ENCODE peak calls at places on chromosomes 11 and 22, in six cellular contexts. One of them, this sample, is unnamed.

GRCh38 chr11:111526501-111526900 is 11.9 kb downstream of the HOATZ start:
- DNase-seq in fibroblast of mammary gland: peak; percentile 72
- DNase-seq in H9: no peak
- DNase-seq in WTC11: no peak
- DNase-seq in DND-41: no peak
- DNase-seq in astrocyte of the spinal cord: peak; percentile 72
- DNase-seq in this sample: no peak

GRCh38 chr11:44564198-44564597 is 1.3 kb upstream of the CD82 start:
- DNase-seq in fibroblast of mammary gland: peak; percentile 48
- DNase-seq in H9: no peak
- DNase-seq in WTC11: no peak
- DNase-seq in DND-41: no peak
- DNase-seq in astrocyte of the spinal cord: peak; percentile 38
- DNase-seq in this sample: no peak

GRCh38 chr11:101428918-101429317 is 154.9 kb downstream of the TRPC6 start:
- DNase-seq in fibroblast of mammary gland: peak; percentile 38
- DNase-seq in H9: peak; percentile 43
- DNase-seq in WTC11: no peak
- DNase-seq in DND-41: no peak
- DNase-seq in astrocyte of the spinal cord: no peak
- DNase-seq in this sample: no peak

GRCh38 chr11:12587333-12587997 is 86.8 kb upstream of the TEAD1 start:
- DNase-seq in fibroblast of mammary gland: peak; percentile 49
- DNase-seq in H9: peak; percentile 52
- DNase-seq in WTC11: no peak
- DNase-seq in DND-41: no peak
- DNase-seq in astrocyte of the spinal cord: peak; percentile 72
- DNase-seq in this sample: no peak

GRCh38 chr11:838441-839279 is 3.7 kb downstream of the POLR2L start:
- DNase-seq in fibroblast of mammary gland: no peak
- DNase-seq in H9: peak; percentile 72
- DNase-seq in WTC11: peak; percentile 56
- DNase-seq in DND-41: no peak
- DNase-seq in astrocyte of the spinal cord: no peak
- DNase-seq in this sample: no peak

GRCh38 chr22:27107824-27108223 is 450.4 kb downstream of the MIAT start:
- DNase-seq in fibroblast of mammary gland: peak; percentile 90
- DNase-seq in H9: no peak
- DNase-seq in WTC11: no peak
- DNase-seq in DND-41: no peak
- DNase-seq in astrocyte of the spinal cord: peak; percentile 91
- DNase-seq in this sample: peak; percentile 91

GRCh38 chr11:130431337-130431773 is 2.9 kb upstream of the ADAMTS8 start:
- DNase-seq in fibroblast of mammary gland: peak; percentile 75
- DNase-seq in H9: peak; percentile 88
- DNase-seq in WTC11: peak; percentile 97
- DNase-seq in DND-41: peak; percentile 74
- DNase-seq in astrocyte of the spinal cord: peak; percentile 66
- DNase-seq in this sample: peak; percentile 60

GRCh38 chr22:27778299-27779090 is 23.1 kb downstream of the MN1 start:
- DNase-seq in fibroblast of mammary gland: peak; percentile 27
- DNase-seq in H9: no peak
- DNase-seq in WTC11: no peak
- DNase-seq in DND-41: no peak
- DNase-seq in astrocyte of the spinal cord: no peak
- DNase-seq in this sample: no peak

GRCh38 chr11:36389811-36390210 is 93.7 kb downstream of the PRR5L start:
- DNase-seq in fibroblast of mammary gland: no peak
- DNase-seq in H9: no peak
- DNase-seq in WTC11: no peak
- DNase-seq in DND-41: no peak
- DNase-seq in astrocyte of the spinal cord: no peak
- DNase-seq in this sample: no peak

GRCh38 chr11:2814751-2815150 is 70.8 kb downstream of the CDKN1C start:
- DNase-seq in fibroblast of mammary gland: no peak
- DNase-seq in H9: no peak
- DNase-seq in WTC11: no peak
- DNase-seq in DND-41: no peak
- DNase-seq in astrocyte of the spinal cord: no peak
- DNase-seq in this sample: no peak

GRCh38 chr22:48957987-48958321 is 869.7 kb downstream of the BRD1 start:
- DNase-seq in fibroblast of mammary gland: no peak
- DNase-seq in H9: peak; percentile 4
- DNase-seq in WTC11: no peak
- DNase-seq in DND-41: no peak
- DNase-seq in astrocyte of the spinal cord: no peak
- DNase-seq in this sample: peak; percentile 25

GRCh38 chr22:30262917-30263741 is 3.5 kb downstream of the OSM start:
- DNase-seq in fibroblast of mammary gland: peak; percentile 53
- DNase-seq in H9: peak; percentile 86
- DNase-seq in WTC11: peak; percentile 94
- DNase-seq in DND-41: peak; percentile 90
- DNase-seq in astrocyte of the spinal cord: peak; percentile 56
- DNase-seq in this sample: peak; percentile 99

GRCh38 chr11:70074701-70075100 is 3.4 kb upstream of the ANO1 start:
- DNase-seq in fibroblast of mammary gland: no peak
- DNase-seq in H9: peak; percentile 12
- DNase-seq in WTC11: no peak
- DNase-seq in DND-41: no peak
- DNase-seq in astrocyte of the spinal cord: no peak
- DNase-seq in this sample: peak; percentile 40

GRCh38 chr11:96168623-96169022 is 174.4 kb downstream of the MAML2 start:
- DNase-seq in fibroblast of mammary gland: peak; percentile 96
- DNase-seq in H9: no peak
- DNase-seq in WTC11: no peak
- DNase-seq in DND-41: no peak
- DNase-seq in astrocyte of the spinal cord: peak; percentile 86
- DNase-seq in this sample: peak; percentile 69

GRCh38 chr11:130008326-130008725 is 5.7 kb upstream of the PRDM10 start:
- DNase-seq in fibroblast of mammary gland: no peak
- DNase-seq in H9: no peak
- DNase-seq in WTC11: no peak
- DNase-seq in DND-41: no peak
- DNase-seq in astrocyte of the spinal cord: no peak
- DNase-seq in this sample: no peak

GRCh38 chr11:80083561-80083960 is 642.7 kb upstream of the TENM4 start:
- DNase-seq in fibroblast of mammary gland: no peak
- DNase-seq in H9: no peak
- DNase-seq in WTC11: no peak
- DNase-seq in DND-41: no peak
- DNase-seq in astrocyte of the spinal cord: no peak
- DNase-seq in this sample: no peak

GRCh38 chr22:38481871-38482332 is 14.0 kb downstream of the KDELR3 start:
- DNase-seq in fibroblast of mammary gland: no peak
- DNase-seq in H9: no peak
- DNase-seq in WTC11: no peak
- DNase-seq in DND-41: no peak
- DNase-seq in astrocyte of the spinal cord: no peak
- DNase-seq in this sample: no peak

GRCh38 chr22:37747090-37747714 is 50.4 kb downstream of the TRIOBP start:
- DNase-seq in fibroblast of mammary gland: peak; percentile 71
- DNase-seq in H9: peak; percentile 59
- DNase-seq in WTC11: no peak
- DNase-seq in DND-41: no peak
- DNase-seq in astrocyte of the spinal cord: peak; percentile 31
- DNase-seq in this sample: no peak

GRCh38 chr11:13183094-13183825 is 94.3 kb upstream of the BMAL1 start:
- DNase-seq in fibroblast of mammary gland: peak; percentile 59
- DNase-seq in H9: no peak
- DNase-seq in WTC11: no peak
- DNase-seq in DND-41: peak; percentile 10
- DNase-seq in astrocyte of the spinal cord: peak; percentile 47
- DNase-seq in this sample: no peak

GRCh38 chr11:46827995-46828394 is 18.1 kb downstream of the CKAP5 start:
- DNase-seq in fibroblast of mammary gland: peak; percentile 27
- DNase-seq in H9: no peak
- DNase-seq in WTC11: no peak
- DNase-seq in DND-41: no peak
- DNase-seq in astrocyte of the spinal cord: peak; percentile 22
- DNase-seq in this sample: no peak

GRCh38 chr22:43697894-43698293 is 114.2 kb downstream of the EFCAB6 start:
- DNase-seq in fibroblast of mammary gland: no peak
- DNase-seq in H9: no peak
- DNase-seq in WTC11: no peak
- DNase-seq in DND-41: no peak
- DNase-seq in astrocyte of the spinal cord: no peak
- DNase-seq in this sample: no peak

GRCh38 chr11:44726278-44727113 is at the start of gene TSPAN18:
- DNase-seq in fibroblast of mammary gland: no peak
- DNase-seq in H9: peak; percentile 85
- DNase-seq in WTC11: peak; percentile 62
- DNase-seq in DND-41: no peak
- DNase-seq in astrocyte of the spinal cord: no peak
- DNase-seq in this sample: no peak

GRCh38 chr11:13210424-13210823 is 67.2 kb upstream of the BMAL1 start:
- DNase-seq in fibroblast of mammary gland: peak; percentile 84
- DNase-seq in H9: peak; percentile 79
- DNase-seq in WTC11: peak; percentile 62
- DNase-seq in DND-41: peak; percentile 30
- DNase-seq in astrocyte of the spinal cord: peak; percentile 81
- DNase-seq in this sample: no peak

GRCh38 chr11:78313181-78313788 is 104.3 kb downstream of the GAB2 start:
- DNase-seq in fibroblast of mammary gland: peak; percentile 94
- DNase-seq in H9: no peak
- DNase-seq in WTC11: no peak
- DNase-seq in DND-41: no peak
- DNase-seq in astrocyte of the spinal cord: peak; percentile 77
- DNase-seq in this sample: no peak

GRCh38 chr22:25057013-25057881 is 104.7 kb downstream of the KIAA1671 start:
- DNase-seq in fibroblast of mammary gland: peak; percentile 23
- DNase-seq in H9: peak; percentile 90
- DNase-seq in WTC11: peak; percentile 95
- DNase-seq in DND-41: peak; percentile 75
- DNase-seq in astrocyte of the spinal cord: peak; percentile 31
- DNase-seq in this sample: no peak

GRCh38 chr11:47177229-47177845 is 658 bp upstream of the ARFGAP2 start:
- DNase-seq in fibroblast of mammary gland: peak; percentile 83
- DNase-seq in H9: peak; percentile 74
- DNase-seq in WTC11: peak; percentile 60
- DNase-seq in DND-41: peak; percentile 72
- DNase-seq in astrocyte of the spinal cord: peak; percentile 74
- DNase-seq in this sample: peak; percentile 62

DNA sequence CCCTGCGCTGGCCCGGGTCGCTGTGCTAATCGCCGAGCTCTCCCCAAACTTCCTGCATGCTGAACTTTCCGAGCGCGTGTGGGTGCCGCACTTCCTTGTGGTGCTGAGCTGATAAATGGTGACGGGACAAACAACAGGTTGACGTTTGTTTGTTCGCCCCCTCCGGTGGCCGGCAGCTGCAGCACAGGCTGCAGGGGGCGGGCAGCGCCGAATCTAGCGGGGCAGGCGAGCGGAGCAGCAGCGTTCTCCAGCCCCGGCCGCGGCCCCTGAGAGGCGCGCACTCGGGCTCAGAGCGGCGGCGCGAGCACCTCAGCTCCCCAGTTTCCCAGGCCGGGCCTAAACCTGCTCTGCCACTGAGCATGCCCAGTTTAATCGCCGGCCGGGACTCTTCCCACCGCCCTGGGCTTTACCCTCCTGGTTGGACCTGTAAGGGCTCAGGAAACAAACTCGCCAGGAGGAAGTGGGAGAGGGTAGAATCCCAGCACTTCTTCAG is at the start of gene PDGFD:
- DNase-seq in fibroblast of mammary gland: peak; percentile 69
- DNase-seq in H9: peak; percentile 90
- DNase-seq in WTC11: peak; percentile 89
- DNase-seq in DND-41: no peak
- DNase-seq in astrocyte of the spinal cord: peak; percentile 59
- DNase-seq in this sample: no peak
- TF ChIP-seq CTCF in fibroblast of mammary gland: peak; percentile 28
- TF ChIP-seq CTCF in H9: peak; percentile 67
- TF ChIP-seq CTCF in WTC11: no peak
- TF ChIP-seq CTCF in DND-41: no peak
- TF ChIP-seq CTCF in astrocyte of the spinal cord: peak; percentile 47
- TF ChIP-seq CTCF in this sample: no peak

DNA sequence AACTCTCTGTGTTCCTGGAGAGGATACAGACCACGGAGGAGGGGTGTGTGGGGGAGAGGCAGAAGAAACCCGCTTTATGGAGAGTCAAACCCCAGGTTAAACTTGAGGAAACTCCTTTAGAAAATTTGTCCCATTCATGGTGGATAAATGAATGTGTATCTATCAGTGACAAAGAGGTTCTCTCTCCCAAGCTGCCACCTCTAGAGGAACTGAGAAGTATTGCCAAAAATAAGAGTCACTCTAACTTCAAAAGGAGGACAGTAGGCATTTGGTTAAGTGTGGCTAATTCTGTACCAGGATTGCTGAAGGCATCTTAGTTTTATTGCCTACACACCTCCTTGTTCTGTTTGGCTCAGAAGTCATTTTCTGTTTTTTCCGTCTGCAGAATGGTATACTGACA is 189.0 kb upstream of the MPPED2 start:
- DNase-seq in fibroblast of mammary gland: no peak
- DNase-seq in H9: no peak
- DNase-seq in WTC11: no peak
- DNase-seq in DND-41: no peak
- DNase-seq in astrocyte of the spinal cord: no peak
- DNase-seq in this sample: no peak
- TF ChIP-seq CTCF in fibroblast of mammary gland: no peak
- TF ChIP-seq CTCF in H9: no peak
- TF ChIP-seq CTCF in WTC11: no peak
- TF ChIP-seq CTCF in DND-41: no peak
- TF ChIP-seq CTCF in astrocyte of the spinal cord: no peak
- TF ChIP-seq CTCF in this sample: no peak

GRCh38 chr22:31870890-31871289 is 73.4 kb upstream of the YWHAH start:
- DNase-seq in fibroblast of mammary gland: peak; percentile 93
- DNase-seq in H9: no peak
- DNase-seq in WTC11: no peak
- DNase-seq in DND-41: no peak
- DNase-seq in astrocyte of the spinal cord: peak; percentile 83
- DNase-seq in this sample: no peak
- TF ChIP-seq CTCF in fibroblast of mammary gland: peak; percentile 19
- TF ChIP-seq CTCF in H9: no peak
- TF ChIP-seq CTCF in WTC11: no peak
- TF ChIP-seq CTCF in DND-41: no peak
- TF ChIP-seq CTCF in astrocyte of the spinal cord: peak; percentile 47
- TF ChIP-seq CTCF in this sample: no peak

DNA sequence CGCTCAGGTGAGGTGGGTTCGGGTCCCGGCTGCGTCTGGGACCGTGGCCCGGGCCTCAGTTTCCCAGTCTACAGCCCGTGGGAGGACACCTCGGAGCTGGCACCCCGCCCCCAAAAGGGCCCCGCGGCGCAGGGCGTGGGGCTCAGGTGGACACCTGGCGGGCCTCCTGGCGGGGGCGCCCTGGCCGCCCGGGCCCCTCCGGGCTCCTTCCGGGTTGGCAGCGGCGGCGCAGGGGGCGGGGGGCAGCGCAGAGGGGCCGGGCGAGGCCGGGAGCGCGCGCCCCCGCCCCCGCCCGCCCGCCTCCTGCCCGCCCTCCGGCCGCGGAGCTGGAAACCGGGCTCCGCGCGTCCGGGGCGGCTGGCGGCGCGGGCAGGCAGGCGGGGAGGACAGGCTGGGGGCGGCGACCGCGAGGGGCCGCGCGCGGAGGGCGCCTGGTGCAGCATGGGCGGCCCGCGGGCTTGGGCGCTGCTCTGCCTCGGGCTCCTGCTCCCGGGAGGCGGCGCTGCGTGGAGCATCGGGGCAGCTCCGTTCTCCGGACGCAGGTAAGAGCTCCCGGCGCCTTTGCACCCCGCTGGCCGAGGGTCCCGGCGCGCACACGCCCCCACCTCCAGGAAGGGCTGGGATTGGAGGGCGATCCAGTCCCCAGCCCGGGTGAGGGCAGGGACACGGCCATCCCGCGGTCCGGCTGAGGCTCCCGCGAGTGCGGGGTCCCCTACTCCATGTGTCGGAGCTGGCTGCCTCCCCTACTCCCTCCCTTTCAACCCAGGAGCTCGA is at the start of gene EMID1:
- DNase-seq in fibroblast of mammary gland: peak; percentile 4
- DNase-seq in H9: peak; percentile 62
- DNase-seq in WTC11: peak; percentile 58
- DNase-seq in DND-41: peak; percentile 61
- DNase-seq in astrocyte of the spinal cord: no peak
- DNase-seq in this sample: peak; percentile 30
- TF ChIP-seq CTCF in fibroblast of mammary gland: no peak
- TF ChIP-seq CTCF in H9: no peak
- TF ChIP-seq CTCF in WTC11: no peak
- TF ChIP-seq CTCF in DND-41: peak; percentile 51
- TF ChIP-seq CTCF in astrocyte of the spinal cord: peak; percentile 38
- TF ChIP-seq CTCF in this sample: no peak

This sample was measured in CD14-positive monocyte.